ENCODE peak calls at places on chromosome 22, in six cellular contexts. K is thyroid gland, S is left lung, D is progenitor cell of endocrine pancreas, M is H9, V is right lobe of liver. E is an unnamed sample.

GRCh38 chr22:33883961-33884808 is 36.1 kb downstream of the LARGE1 start:
- DNase-seq in S (no peak), D (no peak), K (no peak), M (no peak), V (no peak), E (no peak)

GRCh38 chr22:49668402-49668801 is 159.3 kb downstream of the BRD1 start:
- DNase-seq in K (no peak), V (peak; percentile 41), S (no peak), M (peak; percentile 16), D (no peak), E (no peak)

GRCh38 chr22:49551897-49552659 is 275.6 kb downstream of the BRD1 start:
- DNase-seq in M (no peak), K (no peak), D (no peak), V (peak; percentile 25), S (no peak), E (no peak)

GRCh38 chr22:26835929-26836528 is 178.6 kb downstream of the MIAT start:
- DNase-seq in D (peak; percentile 30), M (peak; percentile 84), V (peak; percentile 52), K (peak; percentile 24), S (no peak), E (peak; percentile 64)

GRCh38 chr22:27507066-27507715 is 294.4 kb downstream of the MN1 start:
- DNase-seq in D (no peak), S (no peak), K (no peak), V (no peak), M (no peak), E (no peak)

GRCh38 chr22:16959345-16959930 is 48.6 kb downstream of the GAB4 start:
- DNase-seq in D (no peak), V (no peak), S (no peak), M (no peak), K (peak; percentile 40), E (no peak)

GRCh38 chr22:19983701-19984100 is 32.9 kb downstream of the ARVCF start:
- DNase-seq in D (no peak), K (peak; percentile 51), V (no peak), M (no peak), S (peak; percentile 50), E (no peak)

GRCh38 chr22:32311551-32312071 is 46.1 kb upstream of the RFPL3 start:
- DNase-seq in M (no peak), D (no peak), S (peak; percentile 40), K (no peak), V (peak; percentile 17), E (no peak)

GRCh38 chr22:41752011-41752975 is 48.2 kb upstream of the CCDC134 start:
- DNase-seq in M (no peak), V (no peak), S (no peak), K (no peak), D (no peak), E (no peak)

GRCh38 chr22:35604671-35605457 is 12.3 kb downstream of the MB start:
- DNase-seq in M (no peak), V (no peak), D (no peak), S (no peak), K (no peak), E (no peak)

GRCh38 chr22:47154621-47155081 is 392.2 kb downstream of the TBC1D22A start:
- DNase-seq in D (no peak), M (no peak), V (no peak), S (no peak), K (peak; percentile 77), E (no peak)

GRCh38 chr22:27130949-27131745 is 473.8 kb downstream of the MIAT start:
- DNase-seq in V (no peak), D (no peak), K (no peak), M (no peak), S (no peak), E (no peak)

GRCh38 chr22:25628494-25628893 is 64.0 kb downstream of the GRK3 start:
- DNase-seq in K (no peak), V (no peak), M (no peak), D (no peak), S (no peak), E (no peak)

GRCh38 chr22:27990451-27990840 is 71.4 kb upstream of the PITPNB start:
- DNase-seq in S (no peak), M (peak; percentile 28), V (peak; percentile 44), D (no peak), K (no peak), E (no peak)

GRCh38 chr22:47069270-47069669 is 306.8 kb downstream of the TBC1D22A start:
- DNase-seq in S (no peak), D (no peak), K (no peak), M (no peak), V (peak; percentile 19), E (no peak)

GRCh38 chr22:24695958-24696511 is 78.5 kb downstream of the PIWIL3 start:
- DNase-seq in V (no peak), K (peak; percentile 62), D (no peak), S (peak; percentile 60), M (peak; percentile 66), E (peak; percentile 36)

GRCh38 chr22:35552186-35552842 is 11.7 kb downstream of the RASD2 start:
- DNase-seq in D (peak; percentile 21), V (no peak), K (peak; percentile 35), S (no peak), M (peak; percentile 88), E (peak; percentile 80)

GRCh38 chr22:47333625-47334024 is 571.2 kb downstream of the TBC1D22A start:
- DNase-seq in S (no peak), D (no peak), K (no peak), M (no peak), V (peak; percentile 71), E (no peak)

GRCh38 chr22:45242778-45243191 is 2.1 kb upstream of the KIAA0930 start:
- DNase-seq in K (no peak), D (no peak), S (peak; percentile 34), M (no peak), V (no peak), E (no peak)
- TF ChIP-seq CTCF in K (no peak), D (no peak), S (no peak), M (peak; percentile 38), V (no peak), E (no peak)

GRCh38 chr22:37491106-37491505 is 4.9 kb upstream of the MFNG start:
- DNase-seq in K (no peak), S (no peak), M (no peak), V (no peak), D (no peak), E (no peak)

GRCh38 chr22:37491559-37492427 is 5.6 kb upstream of the MFNG start:
- DNase-seq in M (no peak), V (no peak), D (no peak), K (no peak), S (no peak), E (no peak)

GRCh38 chr22:37489994-37490393 is 3.8 kb upstream of the MFNG start:
- DNase-seq in V (no peak), S (no peak), D (no peak), M (no peak), K (no peak), E (no peak)

GRCh38 chr22:37493979-37494378 is 7.8 kb upstream of the MFNG start:
- DNase-seq in K (no peak), M (no peak), S (no peak), D (no peak), V (no peak), E (no peak)

DNA sequence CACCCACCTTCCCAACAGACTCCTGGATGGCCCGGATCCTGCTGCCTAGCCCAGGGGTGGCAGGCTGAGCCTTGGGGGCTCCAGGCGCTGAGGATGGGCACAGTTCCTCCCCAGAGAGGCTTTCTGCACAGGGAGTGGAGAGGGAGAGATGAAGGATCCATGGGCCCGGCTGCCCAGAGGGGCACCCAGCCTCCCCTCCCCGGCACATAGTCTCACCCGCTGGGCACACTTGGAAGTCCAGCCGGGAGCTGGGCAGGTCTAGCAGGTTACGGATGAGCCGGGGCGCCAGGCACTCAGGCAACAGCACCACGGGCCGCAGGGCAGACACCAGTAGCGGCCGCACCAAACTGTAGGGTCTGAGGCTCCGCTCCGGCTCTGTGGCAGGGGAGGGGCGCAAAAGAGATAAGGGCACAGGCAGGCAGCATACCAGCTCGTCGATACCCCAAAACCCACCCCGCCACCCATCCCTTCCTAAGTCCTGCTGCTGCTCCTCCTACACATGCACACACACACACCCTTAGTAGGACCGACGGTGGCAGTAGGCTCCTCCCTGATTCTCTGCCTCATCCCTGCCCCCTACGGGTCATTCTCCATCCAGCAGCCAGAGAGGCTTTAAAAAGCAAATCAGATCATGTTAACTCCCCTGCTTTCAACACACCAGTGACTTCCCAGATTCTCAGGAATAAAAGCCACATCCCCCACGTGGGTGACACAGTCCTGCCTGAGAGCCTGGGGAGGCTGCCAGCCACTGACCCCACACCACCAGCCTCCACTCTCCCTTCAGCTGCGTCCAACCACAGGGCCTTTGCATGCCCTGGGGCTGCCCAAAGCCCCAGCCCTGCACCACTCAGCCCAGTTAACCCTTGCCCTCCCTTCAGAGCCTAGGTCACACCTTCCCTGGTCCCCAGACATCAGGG is 6.5 kb upstream of the MFNG start:
- DNase-seq in V (no peak), S (no peak), K (no peak), M (peak; percentile 79), D (no peak), E (no peak)
- TF ChIP-seq CTCF in V (peak; percentile 31), S (no peak), K (no peak), M (peak; percentile 78), D (peak; percentile 39), E (peak; percentile 33)

GRCh38 chr22:45866398-45867117 is 110.4 kb downstream of the WNT7B start:
- DNase-seq in K (no peak), D (no peak), S (peak; percentile 61), V (no peak), M (peak; percentile 37), E (peak; percentile 52)

GRCh38 chr22:45865561-45866397 is 111.2 kb downstream of the WNT7B start:
- DNase-seq in M (peak; percentile 38), S (peak; percentile 69), K (no peak), V (no peak), D (no peak), E (no peak)

GRCh38 chr22:45868586-45869443 is 108.1 kb downstream of the WNT7B start:
- DNase-seq in M (no peak), V (no peak), S (peak; percentile 55), K (no peak), D (no peak), E (no peak)

GRCh38 chr22:45867906-45868555 is 108.9 kb downstream of the WNT7B start:
- DNase-seq in M (peak; percentile 35), D (no peak), K (no peak), S (peak; percentile 37), V (no peak), E (no peak)

DNA sequence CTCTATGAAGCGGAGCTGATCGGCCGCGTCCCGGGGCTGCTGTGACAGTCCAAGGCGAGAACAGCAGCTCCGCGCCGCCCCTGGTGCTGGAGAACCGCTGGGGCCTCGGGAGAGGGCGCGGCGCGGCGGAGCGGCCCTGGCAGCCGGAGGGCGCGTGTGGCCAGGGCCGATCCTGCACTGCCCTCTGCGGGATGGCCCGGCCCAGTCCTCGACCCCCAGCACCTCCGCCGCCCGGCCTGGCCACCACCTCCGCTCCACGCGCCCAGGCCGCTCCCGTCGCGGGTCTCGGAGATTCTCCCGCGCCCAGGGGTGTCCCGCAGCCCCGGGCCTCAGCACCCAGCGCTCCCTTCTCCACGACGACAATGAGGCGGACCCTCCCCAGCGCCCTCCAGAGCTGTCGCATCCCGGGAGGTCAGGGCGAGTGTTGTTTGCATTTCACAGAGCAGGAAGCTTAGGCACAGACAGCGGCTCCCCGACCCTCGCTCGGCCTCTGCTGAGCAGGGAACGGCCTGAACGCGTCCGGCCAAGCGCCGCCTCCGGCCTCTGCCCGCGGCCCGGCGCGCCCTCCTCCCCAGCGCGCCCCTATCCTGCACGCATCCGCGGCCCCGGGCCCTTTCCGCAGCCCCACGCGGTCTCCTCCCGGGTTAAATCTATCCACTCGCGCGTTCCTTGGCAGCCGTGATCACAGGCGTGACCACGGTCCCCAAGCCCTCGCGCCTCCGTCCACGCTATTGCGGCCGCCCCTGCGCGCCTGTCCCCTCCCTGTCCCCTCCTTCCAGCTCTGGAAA is 109.7 kb downstream of the WNT7B start:
- DNase-seq in M (peak; percentile 51), D (no peak), V (no peak), S (peak; percentile 83), K (peak; percentile 48), E (peak; percentile 62)
- TF ChIP-seq CTCF in M (peak; percentile 52), D (peak; percentile 49), V (peak; percentile 33), S (no peak), K (no peak), E (no peak)

GRCh38 chr22:29813563-29813962 is 24.5 kb downstream of the ASCC2 start:
- DNase-seq in K (no peak), S (no peak), V (no peak), D (no peak), M (no peak), E (no peak)
- TF ChIP-seq CTCF in K (no peak), S (no peak), V (peak; percentile 14), D (peak; percentile 39), M (peak; percentile 45), E (no peak)